ENCODE peak calls at places on chromosomes 1 and 21, in eight cellular contexts. F is cardiac fibroblast; I is central memory CD4-positive, alpha-beta T cell; K is 8988T; W is RKO; Y is G401; O is RPMI7951; B is left cardiac atrium. Q is an unnamed sample.

GRCh38 chr21:25708467-25709065 is 26.1 kb downstream of the ATP5PF start:
- DNase-seq in F (peak), I (peak), K (no peak), W (peak), Y (peak), O (peak), B (peak), Q (no peak)

GRCh38 chr1:219174672-219175564 is 1.2 kb downstream of the LYPLAL1 start:
- DNase-seq in F (peak), I (peak), K (no peak), W (peak), Y (peak), O (peak), B (no peak), Q (no peak)

GRCh38 chr1:74426208-74426932 is 86.0 kb downstream of the LRRC53 start:
- DNase-seq in F (no peak), I (no peak), K (no peak), W (no peak), Y (peak), O (no peak), B (no peak), Q (no peak)

GRCh38 chr1:59919742-59920141 is 6.8 kb downstream of the CYP2J2 start:
- DNase-seq in F (no peak), I (no peak), K (no peak), W (no peak), Y (no peak), O (no peak), B (no peak), Q (no peak)

GRCh38 chr1:25039229-25039628 is 109.2 kb upstream of the RUNX3 start:
- DNase-seq in F (no peak), I (no peak), K (no peak), W (peak), Y (no peak), O (peak), B (no peak), Q (peak)

GRCh38 chr1:108533351-108534083 is 26.4 kb upstream of the EEIG2 start:
- DNase-seq in F (no peak), I (no peak), K (no peak), W (no peak), Y (no peak), O (no peak), B (no peak), Q (no peak)

GRCh38 chr1:31875636-31876236 is 59.9 kb upstream of the SPOCD1 start:
- DNase-seq in F (no peak), I (no peak), K (no peak), W (no peak), Y (no peak), O (no peak), B (no peak), Q (no peak)

GRCh38 chr1:221708987-221709386 is 32.9 kb downstream of the DUSP10 start:
- DNase-seq in F (peak), I (peak), K (no peak), W (peak), Y (no peak), O (peak), B (no peak), Q (no peak)

GRCh38 chr1:74502432-74502831 is 10.0 kb downstream of the LRRC53 start:
- DNase-seq in F (peak), I (no peak), K (no peak), W (peak), Y (no peak), O (peak), B (no peak), Q (no peak)

GRCh38 chr21:29265690-29266479 is 32.8 kb upstream of the BACH1 start:
- DNase-seq in F (no peak), I (no peak), K (no peak), W (no peak), Y (no peak), O (peak), B (no peak), Q (no peak)

GRCh38 chr1:152162826-152163463 is 3.9 kb upstream of the RPTN start:
- DNase-seq in F (peak), I (no peak), K (no peak), W (peak), Y (no peak), O (peak), B (no peak), Q (no peak)

GRCh38 chr21:38758815-38759214 is 46.9 kb upstream of the ETS2 start:
- DNase-seq in F (peak), I (no peak), K (no peak), W (no peak), Y (no peak), O (peak), B (no peak), Q (no peak)

GRCh38 chr1:168893359-168893791 is 164.4 kb upstream of the DPT start:
- DNase-seq in F (peak), I (no peak), K (no peak), W (peak), Y (peak), O (no peak), B (peak), Q (no peak)

GRCh38 chr1:108719654-108720435 is 7.1 kb downstream of the FNDC7 start:
- DNase-seq in F (peak), I (no peak), K (peak), W (peak), Y (no peak), O (peak), B (peak), Q (no peak)

GRCh38 chr1:3077081-3077480 is 8.1 kb downstream of the PRDM16 start:
- DNase-seq in F (no peak), I (no peak), K (no peak), W (no peak), Y (no peak), O (no peak), B (no peak), Q (no peak)

GRCh38 chr1:4000811-4001251 is 100.8 kb upstream of the C1orf174 start:
- DNase-seq in F (no peak), I (no peak), K (no peak), W (no peak), Y (no peak), O (no peak), B (no peak), Q (peak)

GRCh38 chr1:156487862-156488261 is 12.7 kb downstream of the MEF2D start:
- DNase-seq in F (no peak), I (no peak), K (no peak), W (no peak), Y (no peak), O (no peak), B (no peak), Q (peak)

GRCh38 chr1:7121622-7121988 is 336.4 kb downstream of the CAMTA1 start:
- DNase-seq in F (peak), I (no peak), K (no peak), W (no peak), Y (peak), O (no peak), B (peak), Q (no peak)

GRCh38 chr1:228723287-228723686 is 12.0 kb upstream of the RHOU start:
- DNase-seq in F (no peak), I (no peak), K (no peak), W (no peak), Y (no peak), O (no peak), B (no peak), Q (no peak)

GRCh38 chr1:26290416-26291261 is 10.8 kb downstream of the SH3BGRL3 start:
- DNase-seq in F (no peak), I (no peak), K (no peak), W (no peak), Y (no peak), O (no peak), B (no peak), Q (peak)

GRCh38 chr1:222068937-222069336 is 327.0 kb upstream of the DUSP10 start:
- DNase-seq in F (no peak), I (no peak), K (no peak), W (no peak), Y (no peak), O (peak), B (no peak), Q (no peak)

GRCh38 chr1:222525956-222526355 is 21.9 kb downstream of the HHIPL2 start:
- DNase-seq in F (no peak), I (no peak), K (no peak), W (no peak), Y (no peak), O (no peak), B (no peak), Q (no peak)

Q was measured in kidney.